ENCODE peak calls at places on chromosome 21, in nine cellular contexts. Z is right lobe of liver; N is hepatocyte; W is tibial nerve; T is effector memory CD4-positive, alpha-beta T cell; U is uterus; B is Caco-2; L is neural progenitor cell; J is CD8-positive, alpha-beta T cell. A is an unnamed sample.

GRCh38 chr21:41958886-41959563 is 5.2 kb upstream of the C2CD2 start:
- DNase-seq in Z (no peak), N (no peak), W (no peak), T (no peak), U (no peak), B (no peak), L (no peak), J (no peak), A (peak; percentile 89)

GRCh38 chr21:24823247-24823646 is 784.0 kb downstream of the MRPL39 start:
- DNase-seq in Z (no peak), N (no peak), W (no peak), T (no peak), U (no peak), B (no peak), L (no peak), J (no peak), A (no peak)

GRCh38 chr21:39359382-39359781 is 10.5 kb upstream of the HMGN1 start:
- DNase-seq in Z (no peak), N (no peak), W (no peak), T (no peak), U (no peak), B (no peak), L (no peak), J (no peak), A (no peak)

GRCh38 chr21:25979845-25980433 is 190.6 kb downstream of the APP start:
- DNase-seq in Z (no peak), N (no peak), W (no peak), T (no peak), U (no peak), B (no peak), L (no peak), J (no peak), A (no peak)

GRCh38 chr21:40385883-40386282 is 461.1 kb downstream of the DSCAM start:
- DNase-seq in Z (no peak), N (no peak), W (no peak), T (no peak), U (no peak), B (no peak), L (no peak), J (no peak), A (no peak)

GRCh38 chr21:41966872-41967621 is 13.2 kb upstream of the C2CD2 start:
- DNase-seq in Z (no peak), N (no peak), W (no peak), T (no peak), U (peak; percentile 6), B (no peak), L (no peak), J (no peak), A (no peak)

GRCh38 chr21:42062543-42063022 is 8.5 kb upstream of the UMODL1 start:
- DNase-seq in Z (peak; percentile 64), N (no peak), W (no peak), T (peak; percentile 87), U (no peak), B (no peak), L (no peak), J (peak; percentile 98), A (peak; percentile 73)

GRCh38 chr21:41695513-41695912 is 71.3 kb downstream of the RIPK4 start:
- DNase-seq in Z (no peak), N (no peak), W (no peak), T (no peak), U (no peak), B (no peak), L (no peak), J (no peak), A (no peak)

GRCh38 chr21:44354775-44355771 is 1.7 kb downstream of the TRPM2 start:
- DNase-seq in Z (no peak), N (no peak), W (no peak), T (no peak), U (no peak), B (peak; percentile 28), L (no peak), J (no peak), A (no peak)

GRCh38 chr21:23853796-23854379 is 1753.4 kb downstream of the MRPL39 start:
- DNase-seq in Z (no peak), N (peak; percentile 19), W (no peak), T (no peak), U (no peak), B (no peak), L (no peak), J (no peak), A (no peak)

GRCh38 chr21:26405735-26406361 is 167.2 kb downstream of the CYYR1 start:
- DNase-seq in Z (no peak), N (peak; percentile 48), W (no peak), T (no peak), U (no peak), B (peak; percentile 35), L (peak; percentile 31), J (no peak), A (no peak)

GRCh38 chr21:15472641-15473040 is 257.1 kb upstream of the USP25 start:
- DNase-seq in Z (no peak), N (no peak), W (no peak), T (no peak), U (no peak), B (no peak), L (no peak), J (no peak), A (no peak)

GRCh38 chr21:26469789-26470188 is 103.3 kb downstream of the CYYR1 start:
- DNase-seq in Z (no peak), N (peak; percentile 23), W (no peak), T (no peak), U (no peak), B (no peak), L (no peak), J (no peak), A (no peak)

GRCh38 chr21:31873696-31874599 is 1.1 kb downstream of the HUNK start:
- DNase-seq in Z (no peak), N (peak; percentile 83), W (no peak), T (no peak), U (peak; percentile 46), B (peak; percentile 58), L (peak; percentile 82), J (no peak), A (peak; percentile 85)

GRCh38 chr21:25441835-25442234 is 165.4 kb downstream of the MRPL39 start:
- DNase-seq in Z (no peak), N (no peak), W (no peak), T (no peak), U (no peak), B (no peak), L (no peak), J (no peak), A (no peak)

GRCh38 chr21:27769763-27770162 is 802.9 kb upstream of the ADAMTS5 start:
- DNase-seq in Z (no peak), N (no peak), W (no peak), T (no peak), U (no peak), B (no peak), L (no peak), J (no peak), A (no peak)

GRCh38 chr21:25657140-25657539 is 18.1 kb downstream of the JAM2 start:
- DNase-seq in Z (no peak), N (no peak), W (no peak), T (no peak), U (no peak), B (no peak), L (no peak), J (no peak), A (no peak)

GRCh38 chr21:36980280-36981048 is 14.0 kb upstream of the HLCS start:
- DNase-seq in Z (peak; percentile 59), N (peak; percentile 45), W (no peak), T (no peak), U (peak; percentile 19), B (peak; percentile 45), L (peak; percentile 52), J (no peak), A (peak; percentile 80)

GRCh38 chr21:41396452-41397107 is 29.5 kb upstream of the MX1 start:
- DNase-seq in Z (no peak), N (peak; percentile 23), W (no peak), T (no peak), U (no peak), B (no peak), L (peak; percentile 20), J (no peak), A (peak; percentile 55)

DNA sequence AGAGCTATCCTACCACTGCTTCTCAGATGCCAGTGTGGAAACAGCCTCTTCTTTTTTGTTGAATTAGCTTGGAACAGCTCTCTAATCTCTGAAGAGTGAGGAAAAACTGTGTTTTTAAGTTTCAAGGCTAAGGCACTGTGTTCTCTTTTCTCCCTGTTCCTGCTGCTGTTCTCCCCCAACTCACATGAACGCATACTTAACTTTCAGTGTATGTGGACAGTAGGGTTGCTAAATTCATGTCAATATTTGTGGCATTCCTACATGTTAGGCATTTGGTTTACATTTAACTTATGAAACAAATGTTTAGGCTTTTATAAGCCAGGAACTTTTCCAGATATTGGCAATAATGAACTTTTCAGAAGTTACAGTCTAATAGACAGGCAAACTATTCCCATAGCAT is 6.8 kb downstream of the BACH1 start:
- DNase-seq in Z (no peak), N (no peak), W (no peak), T (no peak), U (no peak), B (no peak), L (no peak), J (no peak), A (no peak)
- H3K4me1 ChIP-seq in Z (peaks cover 2% of the 10 kb centered on the region), N (peaks cover 55% of the 10 kb centered on the region), W (peaks cover 86% of the 10 kb centered on the region), T (peaks cover 4% of the 10 kb centered on the region), U (peaks cover 4% of the 10 kb centered on the region), B (peaks cover 19% of the 10 kb centered on the region), L (peaks cover 7% of the 10 kb centered on the region), J (peaks cover 25% of the 10 kb centered on the region), A (peaks cover 20% of the 10 kb centered on the region)

GRCh38 chr21:34886554-34887385 is 162.3 kb downstream of the RUNX1 start:
- DNase-seq in Z (peak; percentile 65), N (peak; percentile 45), W (no peak), T (no peak), U (no peak), B (no peak), L (peak; percentile 76), J (peak; percentile 30), A (peak; percentile 64)
- H3K4me1 ChIP-seq in Z (no peaks in the 10 kb centered on the region), N (peaks cover 15% of the 10 kb centered on the region), W (peaks cover 63% of the 10 kb centered on the region), T (peaks cover 32% of the 10 kb centered on the region), U (peaks cover 13% of the 10 kb centered on the region), B (no peaks in the 10 kb centered on the region), L (peaks cover 26% of the 10 kb centered on the region), J (peaks cover 25% of the 10 kb centered on the region), A (peaks cover 2% of the 10 kb centered on the region)

DNA sequence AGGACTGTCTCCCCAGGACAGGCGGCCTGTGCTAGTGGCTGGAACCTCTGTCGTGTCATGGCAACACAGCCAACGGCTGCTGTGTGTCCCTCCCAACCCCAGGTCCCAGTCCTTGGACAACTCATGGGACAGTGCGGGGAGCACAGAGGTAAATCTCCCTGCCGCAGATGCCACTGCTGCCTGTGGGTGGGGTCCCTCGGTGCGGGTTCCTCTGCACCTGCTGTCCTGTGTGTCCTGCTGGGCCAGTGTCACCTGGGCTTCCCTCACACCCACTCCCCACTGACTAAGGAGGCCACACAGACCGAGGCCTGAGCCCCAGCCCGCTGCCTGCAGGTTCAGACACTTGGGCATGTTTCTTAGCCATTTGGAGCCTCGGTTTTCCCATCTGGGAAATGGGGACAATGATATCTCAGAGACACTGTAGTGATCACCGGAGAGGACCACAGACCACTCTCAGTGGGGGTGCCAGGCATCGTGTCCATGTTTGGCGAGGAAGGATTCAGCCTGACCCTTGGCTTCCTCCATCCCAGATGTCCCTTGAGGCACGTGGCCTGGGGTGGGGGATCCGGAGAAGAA is 96.5 kb downstream of the SIK1 start:
- DNase-seq in Z (peak; percentile 39), N (no peak), W (no peak), T (no peak), U (no peak), B (no peak), L (no peak), J (no peak), A (no peak)
- H3K4me1 ChIP-seq in Z (no peaks in the 10 kb centered on the region), N (peaks cover 39% of the 10 kb centered on the region), W (peaks cover 26% of the 10 kb centered on the region), T (no peaks in the 10 kb centered on the region), U (no peaks in the 10 kb centered on the region), B (peaks cover 26% of the 10 kb centered on the region), L (peaks cover 11% of the 10 kb centered on the region), J (no peaks in the 10 kb centered on the region), A (no peaks in the 10 kb centered on the region)

GRCh38 chr21:34088752-34089151 is 15.4 kb downstream of the MRPS6 start:
- DNase-seq in Z (no peak), N (no peak), W (no peak), T (no peak), U (no peak), B (no peak), L (no peak), J (no peak), A (no peak)
- H3K4me1 ChIP-seq in Z (no peaks in the 10 kb centered on the region), N (peaks cover 19% of the 10 kb centered on the region), W (peaks cover 59% of the 10 kb centered on the region), T (peaks cover 9% of the 10 kb centered on the region), U (no peaks in the 10 kb centered on the region), B (peaks cover 22% of the 10 kb centered on the region), L (peaks cover 51% of the 10 kb centered on the region), J (peaks cover 71% of the 10 kb centered on the region), A (peaks cover 10% of the 10 kb centered on the region)

A was measured in aorta.